ENCODE peak calls at places on chromosomes 16 and 17, in five cellular contexts. H is lower leg skin, L is OCI-LY7, I is GM13977, N is stomach. F is an unnamed sample.

GRCh38 chr16:24850289-24850931 is 4.6 kb downstream of the SLC5A11 start:
- DNase-seq in H (no peak), L (no peak), I (no peak), N (no peak), F (no peak)

GRCh38 chr17:3796110-3796821 is 4.7 kb downstream of the ITGAE start:
- DNase-seq in H (no peak), L (no peak), I (peak), N (peak), F (no peak)

GRCh38 chr16:66511615-66512500 is 38.1 kb downstream of the TK2 start:
- DNase-seq in H (no peak), L (peak), I (no peak), N (peak), F (peak)

GRCh38 chr16:52203096-52203495 is 343.8 kb downstream of the TOX3 start:
- DNase-seq in H (no peak), L (no peak), I (no peak), N (no peak), F (no peak)

GRCh38 chr16:31460582-31461002 is 1.3 kb downstream of the ARMC5 start:
- DNase-seq in H (no peak), L (peak), I (peak), N (no peak), F (no peak)

GRCh38 chr17:65345261-65346060 is 208.3 kb downstream of the RGS9 start:
- DNase-seq in H (no peak), L (no peak), I (no peak), N (no peak), F (no peak)

GRCh38 chr17:48236681-48237134 is 129.1 kb downstream of the SNX11 start:
- DNase-seq in H (no peak), L (no peak), I (no peak), N (no peak), F (no peak)

GRCh38 chr17:78664476-78665384 is 87.5 kb upstream of the DNAH17 start:
- DNase-seq in H (no peak), L (no peak), I (no peak), N (no peak), F (peak)

GRCh38 chr17:1999557-2000251 is 25.4 kb downstream of the RTN4RL1 start:
- DNase-seq in H (no peak), L (no peak), I (no peak), N (peak), F (peak)

GRCh38 chr16:31877876-31878642 is 4.5 kb downstream of the ZNF267 start:
- DNase-seq in H (no peak), L (no peak), I (no peak), N (no peak), F (no peak)

GRCh38 chr16:51953541-51953940 is 593.4 kb downstream of the TOX3 start:
- DNase-seq in H (no peak), L (no peak), I (no peak), N (no peak), F (no peak)

GRCh38 chr16:55900616-55901393 is 25.6 kb upstream of the CES5A start:
- DNase-seq in H (no peak), L (no peak), I (no peak), N (no peak), F (no peak)

GRCh38 chr17:17117923-17118322 is 75.7 kb downstream of the MPRIP start:
- DNase-seq in H (no peak), L (no peak), I (no peak), N (no peak), F (peak)

GRCh38 chr16:84922351-84923135 is 88.8 kb downstream of the ZDHHC7 start:
- DNase-seq in H (no peak), L (peak), I (no peak), N (peak), F (no peak)

GRCh38 chr17:20072692-20072992 is 63.5 kb downstream of the SPECC1 start:
- DNase-seq in H (no peak), L (no peak), I (no peak), N (no peak), F (no peak)

GRCh38 chr16:19130852-19131808 is 17.4 kb downstream of the ITPRIPL2 start:
- DNase-seq in H (no peak), L (peak), I (peak), N (no peak), F (peak)

GRCh38 chr17:39740357-39741111 is 2.8 kb downstream of the GRB7 start:
- DNase-seq in H (peak), L (no peak), I (no peak), N (no peak), F (no peak)

GRCh38 chr17:65071861-65072260 is 15.3 kb upstream of the GNA13 start:
- DNase-seq in H (no peak), L (no peak), I (no peak), N (no peak), F (no peak)

GRCh38 chr17:73103661-73104335 is 11.3 kb upstream of the SLC39A11 start:
- DNase-seq in H (no peak), L (no peak), I (no peak), N (no peak), F (no peak)

GRCh38 chr16:84295203-84295850 is 649 bp downstream of the WFDC1 start:
- DNase-seq in H (no peak), L (no peak), I (no peak), N (no peak), F (no peak)

GRCh38 chr16:89697161-89697615 is 4.3 kb downstream of the SPATA2L start:
- DNase-seq in H (no peak), L (no peak), I (no peak), N (no peak), F (no peak)

GRCh38 chr17:49440581-49440980 is 25.9 kb upstream of the PHB1 start:
- DNase-seq in H (no peak), L (peak), I (no peak), N (no peak), F (no peak)

GRCh38 chr16:15970202-15970601 is 20.8 kb downstream of the ABCC1 start:
- DNase-seq in H (no peak), L (peak), I (no peak), N (no peak), F (no peak)

GRCh38 chr16:28320741-28321140 is 28.4 kb downstream of the SBK1 start:
- DNase-seq in H (no peak), L (no peak), I (no peak), N (no peak), F (no peak)

GRCh38 chr17:33523577-33523981 is 230.5 kb upstream of the ASIC2 start:
- DNase-seq in H (peak), L (no peak), I (peak), N (no peak), F (no peak)

GRCh38 chr17:33520404-33521032 is 227.4 kb upstream of the ASIC2 start:
- DNase-seq in H (no peak), L (peak), I (peak), N (peak), F (no peak)

GRCh38 chr17:33519692-33520091 is 226.6 kb upstream of the ASIC2 start:
- DNase-seq in H (no peak), L (no peak), I (no peak), N (no peak), F (no peak)

GRCh38 chr17:33522623-33523022 is 229.5 kb upstream of the ASIC2 start:
- DNase-seq in H (no peak), L (no peak), I (no peak), N (no peak), F (no peak)

DNA sequence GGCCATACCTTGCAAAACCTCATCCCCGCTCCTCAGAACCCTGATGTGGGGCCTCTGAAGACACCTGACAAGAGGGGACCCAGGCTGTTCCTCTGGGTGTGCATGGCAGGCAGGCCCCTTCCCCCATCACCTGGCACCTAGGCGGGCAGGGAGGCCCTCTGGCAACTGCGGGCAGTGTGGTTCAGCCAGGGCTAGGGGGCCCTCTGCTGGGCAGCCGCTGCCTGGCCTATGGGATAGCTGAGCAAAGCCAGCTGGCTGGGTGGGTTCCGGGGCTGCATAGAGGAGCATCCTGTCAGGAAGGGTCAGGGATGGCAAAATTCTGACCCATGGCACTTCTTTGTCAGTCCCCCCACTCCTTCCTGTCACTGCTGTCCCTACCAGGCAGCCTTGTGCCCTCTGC is 228.7 kb upstream of the ASIC2 start:
- DNase-seq in H (no peak), L (peak), I (no peak), N (no peak), F (no peak)
- TF ChIP-seq CTCF in H (no peak), L (peak), I (peak), N (no peak), F (no peak)

GRCh38 chr16:9119795-9120194 is 28.4 kb downstream of the HAPSTR1 start:
- DNase-seq in H (peak), L (no peak), I (no peak), N (no peak), F (no peak)
- TF ChIP-seq CTCF in H (no peak), L (peak), I (no peak), N (no peak), F (no peak)

GRCh38 chr16:5025171-5025632 is 8.5 kb downstream of the NAGPA start:
- DNase-seq in H (no peak), L (peak), I (no peak), N (peak), F (no peak)
- TF ChIP-seq CTCF in H (no peak), L (peak), I (peak), N (no peak), F (no peak)

DNA sequence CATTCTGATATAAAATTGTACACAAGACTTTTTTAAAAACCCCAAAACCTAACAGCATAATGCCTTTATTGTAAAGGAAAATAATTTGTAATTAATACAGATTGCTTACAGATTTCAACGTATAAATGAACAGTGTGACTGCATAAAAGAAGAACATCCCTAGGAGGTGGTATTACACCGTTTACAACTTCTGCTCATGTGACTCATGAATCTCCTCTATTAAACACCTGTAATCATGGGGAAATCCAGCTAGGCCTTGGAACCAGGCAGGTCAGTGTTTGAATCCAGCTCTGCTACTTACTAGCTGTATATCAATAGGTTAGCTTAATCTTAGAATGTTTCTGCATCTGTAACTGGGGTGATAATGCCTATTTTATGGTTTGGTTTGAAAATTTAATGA is 15.2 kb downstream of the RABEP1 start:
- DNase-seq in H (no peak), L (no peak), I (no peak), N (no peak), F (no peak)
- TF ChIP-seq CTCF in H (no peak), L (peak), I (no peak), N (no peak), F (no peak)

GRCh38 chr17:70011750-70012149 is 63.3 kb upstream of the KCNJ16 start:
- DNase-seq in H (no peak), L (no peak), I (no peak), N (no peak), F (no peak)
- TF ChIP-seq CTCF in H (no peak), L (no peak), I (no peak), N (no peak), F (no peak)

F was measured in left lung.